ENCODE peak calls at places on chromosomes 7 and 10, in nine cellular contexts. E is foreskin fibroblast, P is Panc1, Q is lung, R is stomach, C is spleen, Z is dorsolateral prefrontal cortex, F is tibial artery, K is right lobe of liver. V is an unnamed sample.

GRCh38 chr7:150950496-150951180 is 27.5 kb downstream of the KCNH2 start:
- DNase-seq in Z (no peak), K (no peak), P (no peak), R (no peak), C (peak), F (no peak), Q (no peak), E (no peak), V (no peak)

GRCh38 chr10:7411671-7412481 is 1.0 kb upstream of the SFMBT2 start:
- DNase-seq in C (peak), F (no peak), K (peak), R (no peak), Q (no peak), E (no peak), P (no peak), Z (no peak), V (no peak)

GRCh38 chr7:1239455-1240295 is 7.0 kb downstream of the UNCX start:
- DNase-seq in E (no peak), F (no peak), C (no peak), K (no peak), P (no peak), Q (no peak), R (no peak), Z (no peak), V (no peak)

GRCh38 chr7:99669782-99670181 is 10.0 kb downstream of the CYP3A5 start:
- DNase-seq in E (no peak), C (no peak), F (no peak), Z (no peak), P (no peak), R (no peak), Q (no peak), K (no peak), V (no peak)

GRCh38 chr10:93186631-93187030 is 112.9 kb downstream of the CYP26A1 start:
- DNase-seq in Q (no peak), F (no peak), R (no peak), P (no peak), Z (no peak), C (no peak), K (no peak), E (no peak), V (no peak)

GRCh38 chr7:97116308-97116707 is 1.2 kb upstream of the SDHAF3 start:
- DNase-seq in F (no peak), P (no peak), C (no peak), R (no peak), E (no peak), Q (no peak), K (no peak), Z (peak), V (no peak)

GRCh38 chr10:71717756-71718065 is 1.9 kb downstream of the C10orf105 start:
- DNase-seq in E (no peak), F (no peak), Q (no peak), Z (no peak), P (no peak), K (no peak), C (no peak), R (no peak), V (no peak)

GRCh38 chr10:31320179-31320597 is 1.2 kb downstream of the ZEB1 start:
- DNase-seq in E (no peak), K (peak), C (no peak), F (peak), Z (no peak), Q (peak), P (no peak), R (peak), V (no peak)

GRCh38 chr10:3761111-3761686 is 23.8 kb downstream of the KLF6 start:
- DNase-seq in E (no peak), R (no peak), P (no peak), K (no peak), C (no peak), F (no peak), Z (peak), Q (no peak), V (no peak)

GRCh38 chr10:69464801-69465401 is 13.6 kb downstream of the TSPAN15 start:
- DNase-seq in Q (no peak), R (peak), C (peak), E (no peak), F (no peak), Z (no peak), P (no peak), K (no peak), V (no peak)

GRCh38 chr10:128429835-128430513 is 303.8 kb upstream of the MKI67 start:
- DNase-seq in Z (no peak), P (no peak), F (no peak), Q (no peak), R (no peak), K (no peak), E (no peak), C (no peak), V (no peak)

GRCh38 chr7:155800301-155800700 is 12.0 kb downstream of the SHH start:
- DNase-seq in K (peak), E (no peak), R (no peak), Z (no peak), F (no peak), Q (no peak), C (no peak), P (no peak), V (no peak)

GRCh38 chr7:37405603-37406122 is 43.0 kb downstream of the ELMO1 start:
- DNase-seq in C (no peak), K (peak), E (no peak), Z (no peak), R (no peak), P (no peak), Q (no peak), F (peak), V (no peak)

GRCh38 chr7:151687523-151688235 is 168.0 kb upstream of the RHEB start:
- DNase-seq in C (no peak), F (peak), R (peak), Q (peak), P (peak), Z (no peak), E (peak), K (no peak), V (no peak)

GRCh38 chr10:69375307-69376151 is 41.2 kb downstream of the TACR2 start:
- DNase-seq in E (no peak), R (no peak), K (no peak), Q (no peak), Z (peak), F (peak), P (no peak), C (no peak), V (no peak)

GRCh38 chr7:94314526-94314925 is 80.2 kb upstream of the COL1A2 start:
- DNase-seq in Z (no peak), F (no peak), K (no peak), C (no peak), R (no peak), E (no peak), Q (no peak), P (no peak), V (no peak)

GRCh38 chr7:156029460-156030007 is 217.3 kb upstream of the SHH start:
- DNase-seq in K (no peak), R (no peak), P (no peak), F (no peak), C (no peak), Q (no peak), Z (no peak), E (no peak), V (no peak)

GRCh38 chr7:3691478-3692151 is 390.6 kb downstream of the SDK1 start:
- DNase-seq in P (no peak), Q (no peak), C (no peak), E (no peak), R (no peak), Z (no peak), F (no peak), K (no peak), V (no peak)

GRCh38 chr7:24783731-24784130 is 26.5 kb upstream of the GSDME start:
- DNase-seq in Z (no peak), E (no peak), P (no peak), Q (no peak), C (no peak), R (no peak), K (no peak), F (no peak), V (no peak)

GRCh38 chr7:140347218-140347617 is 51.1 kb downstream of the SLC37A3 start:
- DNase-seq in R (no peak), K (no peak), E (no peak), C (no peak), Q (no peak), P (no peak), F (no peak), Z (no peak), V (no peak)

GRCh38 chr10:29658984-29659769 is 24.4 kb upstream of the SVIL start:
- DNase-seq in Z (no peak), Q (peak), K (no peak), C (no peak), E (peak), F (peak), R (peak), P (peak), V (no peak)

GRCh38 chr10:9262770-9263169 is 1208.3 kb downstream of the GATA3 start:
- DNase-seq in P (no peak), Q (no peak), R (no peak), Z (no peak), F (no peak), K (no peak), E (no peak), C (no peak), V (no peak)

GRCh38 chr7:37663693-37664092 is 19.9 kb upstream of the GPR141 start:
- DNase-seq in F (no peak), C (no peak), R (no peak), P (no peak), Q (no peak), K (no peak), E (no peak), Z (no peak), V (no peak)

GRCh38 chr7:101823086-101823485 is 5.7 kb downstream of the CUX1 start:
- DNase-seq in E (no peak), C (no peak), F (no peak), Z (no peak), K (no peak), Q (no peak), R (peak), P (no peak), V (no peak)

GRCh38 chr10:88693392-88694020 is 12.5 kb upstream of the LIPK start:
- DNase-seq in F (no peak), Q (no peak), R (no peak), P (no peak), K (no peak), Z (no peak), E (peak), C (no peak), V (no peak)
- TF ChIP-seq CTCF in F (no peak), Q (no peak), R (no peak), P (peak), K (no peak), Z (peak), E (peak), C (no peak), V (no peak)

GRCh38 chr10:36612436-36612835 is 513.0 kb upstream of the ANKRD30A start:
- DNase-seq in C (no peak), R (no peak), P (no peak), F (no peak), Z (no peak), Q (no peak), E (no peak), K (no peak), V (no peak)
- TF ChIP-seq CTCF in C (no peak), R (no peak), P (no peak), F (no peak), Z (no peak), Q (no peak), E (no peak), K (no peak), V (no peak)

GRCh38 chr10:77430530-77430929 is 207.1 kb downstream of the KCNMA1 start:
- DNase-seq in K (no peak), Q (no peak), P (no peak), C (no peak), R (no peak), E (no peak), Z (no peak), F (no peak), V (no peak)

GRCh38 chr10:77431980-77432379 is 205.6 kb downstream of the KCNMA1 start:
- DNase-seq in Z (no peak), K (no peak), C (no peak), E (no peak), R (no peak), Q (no peak), P (no peak), F (no peak), V (no peak)

GRCh38 chr10:77432398-77432797 is 205.2 kb downstream of the KCNMA1 start:
- DNase-seq in K (no peak), Z (no peak), F (no peak), C (no peak), R (no peak), Q (no peak), E (no peak), P (no peak), V (no peak)

GRCh38 chr10:77431209-77431611 is 206.4 kb downstream of the KCNMA1 start:
- DNase-seq in K (no peak), C (no peak), F (no peak), R (no peak), Q (no peak), Z (no peak), P (no peak), E (no peak), V (no peak)

DNA sequence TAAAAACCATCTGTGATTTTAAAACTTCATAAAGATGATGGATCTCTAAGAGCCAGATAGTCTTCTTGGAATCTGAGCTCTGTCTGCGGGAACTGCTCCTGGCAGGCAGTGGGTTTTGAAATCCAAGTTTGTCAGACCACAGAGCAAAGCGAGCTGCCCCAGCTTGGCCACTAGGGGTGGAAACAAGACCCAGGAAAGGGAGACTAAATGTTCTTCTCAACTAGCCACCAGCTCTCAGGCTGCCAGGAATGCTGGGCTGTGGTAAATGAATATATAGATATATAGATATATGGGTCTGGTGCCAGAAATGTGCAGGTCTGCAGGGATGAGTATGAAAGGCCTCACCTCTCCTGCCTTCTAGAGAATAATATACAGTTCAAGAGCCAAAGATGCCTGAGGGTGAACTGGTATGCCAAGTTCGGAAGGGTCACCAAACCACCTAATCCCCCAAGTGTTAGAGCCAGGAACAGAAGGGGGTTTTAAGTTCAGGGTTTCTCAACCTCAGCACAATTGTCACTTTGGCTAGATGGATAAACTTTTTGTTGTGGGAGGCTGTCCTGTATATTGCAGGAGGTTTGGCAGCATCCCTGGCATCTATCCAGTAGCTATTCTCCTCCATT is 208.7 kb downstream of the KCNMA1 start:
- DNase-seq in Z (no peak), K (peak), P (no peak), C (no peak), E (peak), R (peak), Q (peak), F (peak), V (no peak)
- TF ChIP-seq CTCF in Z (no peak), K (peak), P (peak), C (no peak), E (peak), R (no peak), Q (no peak), F (peak), V (peak)

GRCh38 chr10:121974535-121975294 is at the start of gene NSMCE4A:
- DNase-seq in Q (peak), F (peak), R (peak), C (peak), P (no peak), E (peak), Z (peak), K (peak), V (no peak)

GRCh38 chr10:121976607-121977006 is 1.6 kb upstream of the NSMCE4A start:
- DNase-seq in C (no peak), F (no peak), R (no peak), Q (no peak), K (peak), E (no peak), Z (no peak), P (no peak), V (no peak)

GRCh38 chr10:121978511-121978910 is 3.5 kb upstream of the NSMCE4A start:
- DNase-seq in E (no peak), C (no peak), R (no peak), P (no peak), Z (no peak), K (no peak), Q (peak), F (no peak), V (no peak)

GRCh38 chr10:121974019-121974534 is 940 bp downstream of the NSMCE4A start:
- DNase-seq in P (no peak), C (no peak), F (no peak), Z (no peak), Q (no peak), R (no peak), K (no peak), E (no peak), V (no peak)

DNA sequence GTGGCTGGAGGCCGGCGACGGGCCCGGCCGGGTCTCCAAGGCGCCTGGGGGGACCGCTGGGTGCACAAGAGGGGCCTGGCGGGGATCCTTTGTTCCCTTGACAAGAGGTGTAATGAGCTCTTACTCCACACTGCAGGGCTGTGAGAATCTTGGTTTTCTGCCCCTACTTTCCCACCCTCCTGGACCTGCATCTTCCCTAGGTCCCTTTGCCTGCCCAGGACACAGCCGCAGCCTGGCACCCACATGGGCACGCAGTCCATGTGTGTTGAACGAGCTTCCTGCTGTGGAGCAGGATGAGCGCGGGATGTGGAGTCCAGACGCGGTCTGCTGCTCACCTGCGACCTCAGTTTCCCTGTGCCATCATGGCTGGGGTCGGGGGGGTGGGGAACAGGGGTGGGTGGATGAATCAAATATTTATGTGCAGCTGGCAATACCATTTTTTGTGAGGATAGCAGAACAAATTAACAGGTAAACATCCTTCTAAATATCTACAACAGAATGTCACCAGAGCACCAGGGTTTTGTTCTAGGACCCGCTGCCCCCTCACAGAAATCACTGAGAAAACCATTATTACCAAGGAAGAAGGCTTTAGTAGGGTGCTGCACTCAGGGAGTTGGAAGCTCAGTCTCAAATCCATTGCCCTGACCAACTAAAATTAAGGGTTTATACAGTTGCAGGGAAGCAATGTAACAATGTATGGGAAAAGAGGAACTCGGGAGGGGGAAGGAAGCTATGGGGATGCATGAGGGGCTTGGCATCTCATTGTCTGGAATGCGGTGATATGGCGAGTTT is 474 bp upstream of the NSMCE4A start:
- DNase-seq in E (no peak), R (no peak), C (no peak), P (no peak), Z (no peak), Q (no peak), K (no peak), F (no peak), V (peak)
- TF ChIP-seq CTCF in E (no peak), R (no peak), C (no peak), P (no peak), Z (no peak), Q (no peak), K (no peak), F (peak), V (no peak)

GRCh38 chr7:158316466-158317031 is 271.1 kb downstream of the PTPRN2 start:
- DNase-seq in E (no peak), F (no peak), C (no peak), Z (no peak), R (no peak), P (no peak), K (no peak), Q (no peak), V (no peak)

GRCh38 chr7:158315326-158315725 is 272.3 kb downstream of the PTPRN2 start:
- DNase-seq in R (no peak), P (no peak), E (no peak), Z (no peak), Q (no peak), C (no peak), K (no peak), F (no peak), V (no peak)

GRCh38 chr7:158315881-158316280 is 271.7 kb downstream of the PTPRN2 start:
- DNase-seq in R (no peak), P (no peak), Q (no peak), K (no peak), E (no peak), F (no peak), Z (no peak), C (no peak), V (no peak)

GRCh38 chr7:158318511-158318913 is 269.1 kb downstream of the PTPRN2 start:
- DNase-seq in K (no peak), R (no peak), Z (no peak), P (no peak), F (no peak), C (no peak), E (no peak), Q (no peak), V (no peak)

GRCh38 chr7:158317238-158318205 is 270.1 kb downstream of the PTPRN2 start:
- DNase-seq in P (no peak), Q (no peak), K (no peak), C (peak), E (no peak), F (no peak), Z (no peak), R (no peak), V (no peak)
- TF ChIP-seq CTCF in P (no peak), Q (no peak), K (no peak), C (no peak), E (no peak), F (no peak), Z (no peak), R (no peak), V (no peak)

GRCh38 chr10:70619271-70620019 is 16.9 kb upstream of the PRF1 start:
- DNase-seq in P (peak), E (peak), Q (no peak), Z (no peak), F (no peak), R (no peak), C (no peak), K (no peak), V (no peak)
- TF ChIP-seq CTCF in P (peak), E (peak), Q (no peak), Z (peak), F (no peak), R (no peak), C (no peak), K (peak), V (peak)

GRCh38 chr10:119198438-119198837 is 8.9 kb upstream of the GRK5 start:
- DNase-seq in F (peak), E (no peak), Q (no peak), K (no peak), Z (no peak), P (no peak), C (no peak), R (no peak), V (no peak)
- TF ChIP-seq CTCF in F (no peak), E (peak), Q (no peak), K (peak), Z (peak), P (peak), C (no peak), R (no peak), V (peak)